ENCODE peak calls at places on chromosomes 11 and 22, in eight cellular contexts. One of them, this sample, is unnamed.

GRCh38 chr11:90476442-90477007 is 253.7 kb upstream of the CHORDC1 start:
- DNase-seq in neuronal stem cell: peak
- DNase-seq in HAP-1: peak
- DNase-seq in AG08396: no peak
- DNase-seq in DMS 273 treated with DMSO at 0.1 percent for 48 hours: peak
- DNase-seq in activated T-cell treated with anti-CD3 and anti-CD28 coated beads for 24 hours: no peak
- DNase-seq in NCI-H2081: peak
- DNase-seq in Caco-2: no peak
- DNase-seq in this sample: no peak

GRCh38 chr22:42299586-42300285 is 29.3 kb upstream of the TCF20 start:
- DNase-seq in activated T-cell treated with anti-CD3 and anti-CD28 coated beads for 24 hours: no peak
- DNase-seq in NCI-H2081: no peak
- DNase-seq in DMS 273 treated with DMSO at 0.1 percent for 48 hours: no peak
- DNase-seq in neuronal stem cell: no peak
- DNase-seq in HAP-1: no peak
- DNase-seq in AG08396: no peak
- DNase-seq in Caco-2: peak
- DNase-seq in this sample: no peak

GRCh38 chr11:71251159-71251721 is 1.1 kb downstream of the SHANK2 start:
- DNase-seq in NCI-H2081: no peak
- DNase-seq in Caco-2: peak
- DNase-seq in neuronal stem cell: no peak
- DNase-seq in DMS 273 treated with DMSO at 0.1 percent for 48 hours: no peak
- DNase-seq in activated T-cell treated with anti-CD3 and anti-CD28 coated beads for 24 hours: no peak
- DNase-seq in HAP-1: no peak
- DNase-seq in AG08396: peak
- DNase-seq in this sample: no peak

GRCh38 chr11:77883775-77884174 is 62.8 kb downstream of the AAMDC start:
- DNase-seq in neuronal stem cell: no peak
- DNase-seq in NCI-H2081: no peak
- DNase-seq in HAP-1: no peak
- DNase-seq in activated T-cell treated with anti-CD3 and anti-CD28 coated beads for 24 hours: no peak
- DNase-seq in Caco-2: no peak
- DNase-seq in AG08396: peak
- DNase-seq in DMS 273 treated with DMSO at 0.1 percent for 48 hours: peak
- DNase-seq in this sample: no peak

GRCh38 chr11:65429724-65430405 is 7.3 kb downstream of the NEAT1 start:
- DNase-seq in Caco-2: no peak
- DNase-seq in NCI-H2081: no peak
- DNase-seq in neuronal stem cell: no peak
- DNase-seq in AG08396: peak
- DNase-seq in activated T-cell treated with anti-CD3 and anti-CD28 coated beads for 24 hours: no peak
- DNase-seq in DMS 273 treated with DMSO at 0.1 percent for 48 hours: peak
- DNase-seq in HAP-1: no peak
- DNase-seq in this sample: no peak

GRCh38 chr22:44496844-44497217 is 1.2 kb downstream of the RTL6 start:
- DNase-seq in AG08396: no peak
- DNase-seq in activated T-cell treated with anti-CD3 and anti-CD28 coated beads for 24 hours: no peak
- DNase-seq in neuronal stem cell: no peak
- DNase-seq in DMS 273 treated with DMSO at 0.1 percent for 48 hours: no peak
- DNase-seq in HAP-1: no peak
- DNase-seq in NCI-H2081: no peak
- DNase-seq in Caco-2: no peak
- DNase-seq in this sample: no peak

GRCh38 chr11:9613830-9614762 is 40.6 kb downstream of the WEE1 start:
- DNase-seq in AG08396: peak
- DNase-seq in NCI-H2081: peak
- DNase-seq in HAP-1: peak
- DNase-seq in neuronal stem cell: peak
- DNase-seq in DMS 273 treated with DMSO at 0.1 percent for 48 hours: peak
- DNase-seq in activated T-cell treated with anti-CD3 and anti-CD28 coated beads for 24 hours: peak
- DNase-seq in Caco-2: peak
- DNase-seq in this sample: no peak

GRCh38 chr11:108223449-108224149 is 732 bp downstream of the ATM start:
- DNase-seq in Caco-2: no peak
- DNase-seq in AG08396: no peak
- DNase-seq in NCI-H2081: no peak
- DNase-seq in activated T-cell treated with anti-CD3 and anti-CD28 coated beads for 24 hours: no peak
- DNase-seq in neuronal stem cell: no peak
- DNase-seq in DMS 273 treated with DMSO at 0.1 percent for 48 hours: no peak
- DNase-seq in HAP-1: no peak
- DNase-seq in this sample: no peak

GRCh38 chr11:123519055-123519796 is 89.2 kb downstream of the GRAMD1B start:
- DNase-seq in activated T-cell treated with anti-CD3 and anti-CD28 coated beads for 24 hours: no peak
- DNase-seq in AG08396: no peak
- DNase-seq in Caco-2: peak
- DNase-seq in HAP-1: no peak
- DNase-seq in neuronal stem cell: no peak
- DNase-seq in DMS 273 treated with DMSO at 0.1 percent for 48 hours: no peak
- DNase-seq in NCI-H2081: no peak
- DNase-seq in this sample: no peak

GRCh38 chr11:109123811-109124787 is 297.9 kb upstream of the C11orf87 start:
- DNase-seq in neuronal stem cell: no peak
- DNase-seq in DMS 273 treated with DMSO at 0.1 percent for 48 hours: peak
- DNase-seq in Caco-2: no peak
- DNase-seq in AG08396: peak
- DNase-seq in HAP-1: no peak
- DNase-seq in activated T-cell treated with anti-CD3 and anti-CD28 coated beads for 24 hours: no peak
- DNase-seq in NCI-H2081: no peak
- DNase-seq in this sample: no peak

GRCh38 chr11:132008872-132009271 is 638.5 kb downstream of the NTM start:
- DNase-seq in AG08396: no peak
- DNase-seq in DMS 273 treated with DMSO at 0.1 percent for 48 hours: no peak
- DNase-seq in Caco-2: no peak
- DNase-seq in activated T-cell treated with anti-CD3 and anti-CD28 coated beads for 24 hours: no peak
- DNase-seq in HAP-1: no peak
- DNase-seq in neuronal stem cell: peak
- DNase-seq in NCI-H2081: no peak
- DNase-seq in this sample: no peak

GRCh38 chr11:103652013-103652412 is 384.4 kb upstream of the DDI1 start:
- DNase-seq in AG08396: no peak
- DNase-seq in Caco-2: no peak
- DNase-seq in NCI-H2081: no peak
- DNase-seq in DMS 273 treated with DMSO at 0.1 percent for 48 hours: no peak
- DNase-seq in activated T-cell treated with anti-CD3 and anti-CD28 coated beads for 24 hours: no peak
- DNase-seq in HAP-1: no peak
- DNase-seq in neuronal stem cell: no peak
- DNase-seq in this sample: no peak

GRCh38 chr11:87840786-87841185 is 334.5 kb downstream of the RAB38 start:
- DNase-seq in AG08396: no peak
- DNase-seq in HAP-1: no peak
- DNase-seq in neuronal stem cell: no peak
- DNase-seq in DMS 273 treated with DMSO at 0.1 percent for 48 hours: no peak
- DNase-seq in Caco-2: no peak
- DNase-seq in activated T-cell treated with anti-CD3 and anti-CD28 coated beads for 24 hours: no peak
- DNase-seq in NCI-H2081: no peak
- DNase-seq in this sample: no peak

GRCh38 chr22:17370036-17370765 is 941 bp downstream of the CECR2 start:
- DNase-seq in NCI-H2081: no peak
- DNase-seq in HAP-1: no peak
- DNase-seq in AG08396: no peak
- DNase-seq in Caco-2: no peak
- DNase-seq in activated T-cell treated with anti-CD3 and anti-CD28 coated beads for 24 hours: no peak
- DNase-seq in DMS 273 treated with DMSO at 0.1 percent for 48 hours: no peak
- DNase-seq in neuronal stem cell: no peak
- DNase-seq in this sample: no peak

GRCh38 chr11:130094614-130095013 is 24.9 kb downstream of the APLP2 start:
- DNase-seq in neuronal stem cell: no peak
- DNase-seq in NCI-H2081: no peak
- DNase-seq in DMS 273 treated with DMSO at 0.1 percent for 48 hours: no peak
- DNase-seq in Caco-2: no peak
- DNase-seq in AG08396: no peak
- DNase-seq in HAP-1: no peak
- DNase-seq in activated T-cell treated with anti-CD3 and anti-CD28 coated beads for 24 hours: no peak
- DNase-seq in this sample: no peak

GRCh38 chr11:74009675-74010305 is 905 bp upstream of the UCP3 start:
- DNase-seq in DMS 273 treated with DMSO at 0.1 percent for 48 hours: no peak
- DNase-seq in activated T-cell treated with anti-CD3 and anti-CD28 coated beads for 24 hours: no peak
- DNase-seq in Caco-2: no peak
- DNase-seq in HAP-1: no peak
- DNase-seq in AG08396: no peak
- DNase-seq in neuronal stem cell: no peak
- DNase-seq in NCI-H2081: no peak
- DNase-seq in this sample: no peak

GRCh38 chr11:121928597-121929580 is 187.1 kb downstream of the BLID start:
- DNase-seq in NCI-H2081: no peak
- DNase-seq in activated T-cell treated with anti-CD3 and anti-CD28 coated beads for 24 hours: no peak
- DNase-seq in HAP-1: no peak
- DNase-seq in Caco-2: no peak
- DNase-seq in DMS 273 treated with DMSO at 0.1 percent for 48 hours: no peak
- DNase-seq in AG08396: no peak
- DNase-seq in neuronal stem cell: peak
- DNase-seq in this sample: no peak

GRCh38 chr22:41668971-41669911 is 19.4 kb downstream of the SNU13 start:
- DNase-seq in neuronal stem cell: no peak
- DNase-seq in activated T-cell treated with anti-CD3 and anti-CD28 coated beads for 24 hours: no peak
- DNase-seq in Caco-2: no peak
- DNase-seq in NCI-H2081: no peak
- DNase-seq in AG08396: peak
- DNase-seq in DMS 273 treated with DMSO at 0.1 percent for 48 hours: no peak
- DNase-seq in HAP-1: no peak
- DNase-seq in this sample: no peak

GRCh38 chr11:1199689-1200610 is 22.9 kb upstream of the MUC5B start:
- DNase-seq in HAP-1: no peak
- DNase-seq in NCI-H2081: no peak
- DNase-seq in DMS 273 treated with DMSO at 0.1 percent for 48 hours: no peak
- DNase-seq in AG08396: peak
- DNase-seq in Caco-2: peak
- DNase-seq in neuronal stem cell: no peak
- DNase-seq in activated T-cell treated with anti-CD3 and anti-CD28 coated beads for 24 hours: no peak
- DNase-seq in this sample: no peak

GRCh38 chr11:115780625-115781024 is 276.4 kb upstream of the CADM1 start:
- DNase-seq in HAP-1: no peak
- DNase-seq in AG08396: no peak
- DNase-seq in NCI-H2081: no peak
- DNase-seq in neuronal stem cell: no peak
- DNase-seq in DMS 273 treated with DMSO at 0.1 percent for 48 hours: no peak
- DNase-seq in Caco-2: no peak
- DNase-seq in activated T-cell treated with anti-CD3 and anti-CD28 coated beads for 24 hours: no peak
- DNase-seq in this sample: no peak

GRCh38 chr22:50730013-50730891 is 7.8 kb upstream of the ACR start:
- DNase-seq in Caco-2: peak
- DNase-seq in neuronal stem cell: no peak
- DNase-seq in activated T-cell treated with anti-CD3 and anti-CD28 coated beads for 24 hours: no peak
- DNase-seq in HAP-1: no peak
- DNase-seq in NCI-H2081: no peak
- DNase-seq in AG08396: no peak
- DNase-seq in DMS 273 treated with DMSO at 0.1 percent for 48 hours: no peak
- DNase-seq in this sample: no peak

GRCh38 chr11:7511405-7511804 is 2.4 kb upstream of the PPFIBP2 start:
- DNase-seq in Caco-2: no peak
- DNase-seq in AG08396: no peak
- DNase-seq in activated T-cell treated with anti-CD3 and anti-CD28 coated beads for 24 hours: no peak
- DNase-seq in neuronal stem cell: no peak
- DNase-seq in HAP-1: no peak
- DNase-seq in NCI-H2081: no peak
- DNase-seq in DMS 273 treated with DMSO at 0.1 percent for 48 hours: no peak
- DNase-seq in this sample: no peak

GRCh38 chr11:8047382-8047781 is 33.6 kb upstream of the TUB start:
- DNase-seq in DMS 273 treated with DMSO at 0.1 percent for 48 hours: no peak
- DNase-seq in Caco-2: no peak
- DNase-seq in activated T-cell treated with anti-CD3 and anti-CD28 coated beads for 24 hours: no peak
- DNase-seq in AG08396: no peak
- DNase-seq in NCI-H2081: no peak
- DNase-seq in neuronal stem cell: no peak
- DNase-seq in HAP-1: no peak
- DNase-seq in this sample: no peak

This sample was measured in iPS DF 6.9.